ENCODE peak calls at places on chromosomes 12 and 14, in six cellular contexts. L, J, R, Q, V and Y are unnamed samples.
A peak's percentile ranks its signal among the peaks of the same experiment; 100 is the strongest.

GRCh38 chr12:125104978-125105377 is 39.7 kb downstream of the AACS start:
- DNase-seq in L (no peak), J (no peak), R (no peak), Q (no peak), V (no peak), Y (no peak)

GRCh38 chr12:45415393-45415817 is 199.5 kb downstream of the ANO6 start:
- DNase-seq in L (no peak), J (peak; percentile 100), R (peak; percentile 99), Q (no peak), V (peak; percentile 97), Y (no peak)

GRCh38 chr12:85606455-85606854 is 229.8 kb downstream of the RASSF9 start:
- DNase-seq in L (no peak), J (no peak), R (no peak), Q (no peak), V (no peak), Y (no peak)

GRCh38 chr14:104993306-104993705 is 7.7 kb downstream of the CLBA1 start:
- DNase-seq in L (no peak), J (no peak), R (no peak), Q (no peak), V (no peak), Y (no peak)

GRCh38 chr14:98974113-98974512 is 297.9 kb downstream of the BCL11B start:
- DNase-seq in L (no peak), J (no peak), R (no peak), Q (no peak), V (no peak), Y (no peak)

GRCh38 chr14:103310576-103311095 is 23.4 kb upstream of the EIF5 start:
- DNase-seq in L (no peak), J (no peak), R (no peak), Q (no peak), V (no peak), Y (no peak)

GRCh38 chr12:67991158-67991557 is 1.9 kb downstream of the IFNG-AS1 start:
- DNase-seq in L (no peak), J (no peak), R (no peak), Q (no peak), V (no peak), Y (no peak)

GRCh38 chr12:56631790-56632700 is 1.9 kb upstream of the BAZ2A start:
- DNase-seq in L (no peak), J (peak; percentile 30), R (peak; percentile 58), Q (no peak), V (peak; percentile 42), Y (peak; percentile 92)

GRCh38 chr12:4287325-4288290 is 14.0 kb downstream of the CCND2 start:
- DNase-seq in L (no peak), J (no peak), R (no peak), Q (no peak), V (no peak), Y (no peak)

GRCh38 chr12:130776857-130777339 is 60.8 kb upstream of the RIMBP2 start:
- DNase-seq in L (no peak), J (no peak), R (no peak), Q (no peak), V (no peak), Y (no peak)

GRCh38 chr14:68661226-68662225 is 131.3 kb downstream of the ZFP36L1 start:
- DNase-seq in L (no peak), J (no peak), R (no peak), Q (no peak), V (no peak), Y (no peak)

GRCh38 chr12:9115731-9116689 is at the start of gene A2M:
- DNase-seq in L (no peak), J (no peak), R (peak; percentile 80), Q (no peak), V (no peak), Y (no peak)

GRCh38 chr12:122981036-122981471 is 573 bp downstream of the ARL6IP4 start:
- DNase-seq in L (no peak), J (no peak), R (peak; percentile 64), Q (no peak), V (peak; percentile 34), Y (no peak)

GRCh38 chr14:49865431-49865859 is 12.9 kb upstream of the NEMF start:
- DNase-seq in L (peak; percentile 67), J (peak; percentile 63), R (peak; percentile 71), Q (no peak), V (peak; percentile 86), Y (peak; percentile 75)

GRCh38 chr14:71497645-71498086 is 434.6 kb upstream of the RGS6 start:
- DNase-seq in L (no peak), J (peak; percentile 82), R (no peak), Q (no peak), V (no peak), Y (no peak)

GRCh38 chr12:75724913-75725312 is 213.5 kb upstream of the KRR1 start:
- DNase-seq in L (no peak), J (peak; percentile 92), R (peak; percentile 92), Q (no peak), V (no peak), Y (no peak)

GRCh38 chr12:57887631-57888406 is 41.3 kb upstream of the CTDSP2 start:
- DNase-seq in L (no peak), J (peak; percentile 55), R (no peak), Q (no peak), V (no peak), Y (peak; percentile 52)

GRCh38 chr12:123475256-123475703 is 17.3 kb downstream of the SNRNP35 start:
- DNase-seq in L (no peak), J (no peak), R (no peak), Q (no peak), V (no peak), Y (no peak)

GRCh38 chr14:47539065-47539464 is 136.3 kb downstream of the MDGA2 start:
- DNase-seq in L (no peak), J (no peak), R (peak; percentile 59), Q (peak; percentile 5), V (peak; percentile 18), Y (peak; percentile 42)
- H2AFZ ChIP-seq in L (peak overlapping the region; percentile 65), J (no peak overlapping the region), R (peak overlapping the region; percentile 81), Q (peak overlapping the region; percentile 54), V (peak overlapping the region; percentile 75), Y (no peak overlapping the region)

GRCh38 chr14:23104591-23105347 is at the start of gene CIROP:
- DNase-seq in L (no peak), J (peak; percentile 22), R (no peak), Q (no peak), V (no peak), Y (no peak)
- H4K91ac ChIP-seq in L (no peak within 1 kb of the TSS), J (peak within 1 kb of the TSS; percentile 44), R (no peak within 1 kb of the TSS), Q (no peak within 1 kb of the TSS), V (no peak within 1 kb of the TSS), Y (no peak within 1 kb of the TSS)

GRCh38 chr12:62656576-62657362 is 190.1 kb downstream of the MON2 start:
- DNase-seq in L (no peak), J (no peak), R (no peak), Q (no peak), V (no peak), Y (peak; percentile 65)

GRCh38 chr12:62654558-62655241 is 188.1 kb downstream of the MON2 start:
- DNase-seq in L (no peak), J (no peak), R (no peak), Q (no peak), V (peak; percentile 87), Y (peak; percentile 59)

GRCh38 chr12:62657363-62657632 is 190.7 kb downstream of the MON2 start:
- DNase-seq in L (no peak), J (no peak), R (no peak), Q (no peak), V (peak; percentile 73), Y (no peak)

GRCh38 chr12:62653740-62654139 is 187.1 kb downstream of the MON2 start:
- DNase-seq in L (no peak), J (no peak), R (no peak), Q (peak; percentile 86), V (no peak), Y (peak; percentile 97)

GRCh38 chr12:62655524-62656160 is 189.0 kb downstream of the MON2 start:
- DNase-seq in L (no peak), J (no peak), R (no peak), Q (no peak), V (no peak), Y (peak; percentile 63)
- H2AK5ac ChIP-seq in L (no peak overlapping the region), J (no peak overlapping the region), R (no peak overlapping the region), Q (peak overlapping the region; percentile 59), V (no peak overlapping the region), Y (no peak overlapping the region)

DNA sequence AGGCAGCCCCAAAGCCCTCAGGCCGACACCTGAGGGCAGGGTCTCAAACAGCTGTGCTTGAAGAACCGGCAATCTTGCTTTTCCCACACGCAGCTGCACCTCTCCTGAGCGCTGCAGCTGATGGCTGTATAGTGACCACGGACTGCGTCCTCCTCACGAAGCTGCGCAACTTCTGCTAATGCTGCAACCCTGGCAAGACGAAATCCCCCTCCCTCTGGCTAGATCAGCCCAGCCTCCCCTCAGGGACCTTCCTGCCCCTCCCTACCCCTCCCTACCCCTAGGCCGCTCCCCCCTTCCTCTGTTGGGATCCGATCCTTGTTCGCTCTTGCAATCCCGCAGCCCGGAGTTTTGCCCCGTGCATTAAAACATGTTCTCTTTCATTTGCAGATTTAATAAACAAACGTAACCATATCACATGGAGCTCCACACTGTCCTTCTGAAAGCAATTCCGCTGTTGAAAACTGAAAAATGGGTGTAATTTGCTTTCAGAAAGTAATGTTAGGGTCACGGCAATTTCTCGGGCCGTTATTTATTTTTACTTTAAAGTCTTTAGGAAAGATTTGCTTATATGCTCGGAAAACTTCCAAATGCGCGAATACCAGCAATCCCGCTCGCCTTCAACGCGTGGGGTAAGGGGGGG is 4.8 kb upstream of the PAX9 start:
- DNase-seq in L (no peak), J (no peak), R (peak; percentile 16), Q (no peak), V (no peak), Y (peak; percentile 49)
- H2AFZ ChIP-seq in L (peak overlapping the region; percentile 90), J (no peak overlapping the region), R (no peak overlapping the region), Q (no peak overlapping the region), V (no peak overlapping the region), Y (no peak overlapping the region)

GRCh38 chr12:117818400-117818799 is 150.4 kb downstream of the KSR2 start:
- DNase-seq in L (peak; percentile 11), J (no peak), R (no peak), Q (no peak), V (no peak), Y (no peak)

GRCh38 chr12:117820216-117820907 is 148.4 kb downstream of the KSR2 start:
- DNase-seq in L (no peak), J (no peak), R (no peak), Q (no peak), V (no peak), Y (no peak)

GRCh38 chr12:117821480-117822175 is 147.2 kb downstream of the KSR2 start:
- DNase-seq in L (no peak), J (no peak), R (no peak), Q (no peak), V (no peak), Y (no peak)

GRCh38 chr12:117819160-117819559 is 149.6 kb downstream of the KSR2 start:
- DNase-seq in L (no peak), J (no peak), R (no peak), Q (no peak), V (no peak), Y (no peak)
- H4K91ac ChIP-seq in L (no peak overlapping the region), J (no peak overlapping the region), R (no peak overlapping the region), Q (no peak overlapping the region), V (no peak overlapping the region), Y (no peak overlapping the region)